ENCODE peak calls at places on chromosomes 5 and 9, in nine cellular contexts. F is GM23338, X is K562, Q is H1, N is upper lobe of left lung, E is HCT116, W is breast epithelium, B is spleen, S is stomach. U is an unnamed sample.

GRCh38 chr5:120516799-120517198 is 52.7 kb downstream of the PRR16 start:
- DNase-seq in X (no peak), W (no peak), S (no peak), E (no peak), Q (no peak), B (no peak), F (no peak), N (no peak), U (no peak)

GRCh38 chr5:123089572-123089970 is 530 bp downstream of the PRDM6 start:
- DNase-seq in B (no peak), Q (no peak), X (no peak), W (no peak), E (no peak), S (no peak), F (peak; percentile 73), N (peak; percentile 86), U (no peak)

GRCh38 chr9:127568618-127568970 is 43.5 kb upstream of the STXBP1 start:
- DNase-seq in S (no peak), W (no peak), N (no peak), X (no peak), Q (no peak), F (no peak), B (no peak), E (no peak), U (no peak)

GRCh38 chr9:121618504-121618903 is 32.9 kb upstream of the DAB2IP start:
- DNase-seq in E (no peak), F (no peak), B (no peak), S (no peak), X (no peak), W (no peak), Q (no peak), N (no peak), U (no peak)

GRCh38 chr9:121819511-121820231 is 168.2 kb downstream of the DAB2IP start:
- DNase-seq in W (no peak), F (peak; percentile 62), X (no peak), Q (peak; percentile 25), B (no peak), N (no peak), S (no peak), E (no peak), U (no peak)

GRCh38 chr9:131554088-131554864 is 9.0 kb downstream of the PRRT1B start:
- DNase-seq in Q (no peak), B (no peak), W (no peak), F (peak; percentile 65), S (no peak), X (no peak), N (peak; percentile 73), E (no peak), U (no peak)

GRCh38 chr9:88531920-88532319 is 3.1 kb upstream of the NXNL2 start:
- DNase-seq in W (no peak), F (peak; percentile 71), E (no peak), S (no peak), Q (no peak), X (no peak), N (no peak), B (peak; percentile 31), U (no peak)

GRCh38 chr5:110757118-110757729 is 18.4 kb downstream of the SLC25A46 start:
- DNase-seq in Q (no peak), W (no peak), F (peak; percentile 74), X (peak; percentile 31), E (peak; percentile 40), B (no peak), S (no peak), N (no peak), U (no peak)

GRCh38 chr9:10697044-10697443 is 84.2 kb upstream of the PTPRD start:
- DNase-seq in W (no peak), X (no peak), N (no peak), B (no peak), Q (no peak), E (no peak), F (no peak), S (no peak), U (no peak)

GRCh38 chr9:15231788-15232635 is 75.0 kb downstream of the TTC39B start:
- DNase-seq in N (no peak), Q (no peak), E (peak; percentile 29), B (no peak), S (no peak), F (peak; percentile 84), X (peak; percentile 19), W (no peak), U (peak; percentile 24)

GRCh38 chr5:140633081-140633471 is at the start of gene CD14:
- DNase-seq in B (peak; percentile 81), F (peak; percentile 6), Q (no peak), E (no peak), W (peak; percentile 56), N (no peak), S (peak; percentile 32), X (no peak), U (no peak)

GRCh38 chr9:132977626-132978450 is 656 bp upstream of the GFI1B start:
- DNase-seq in X (peak; percentile 80), N (no peak), B (peak; percentile 88), E (peak; percentile 54), F (peak; percentile 84), Q (peak; percentile 53), S (peak; percentile 74), W (no peak), U (peak; percentile 74)

GRCh38 chr5:62460578-62460983 is 48.0 kb downstream of the IPO11 start:
- DNase-seq in N (no peak), B (no peak), Q (no peak), W (no peak), F (peak; percentile 84), S (no peak), E (no peak), X (peak; percentile 24), U (no peak)

GRCh38 chr5:91135475-91136248 is 247.5 kb downstream of the ARRDC3 start:
- DNase-seq in S (no peak), F (no peak), X (no peak), W (no peak), N (no peak), E (no peak), Q (no peak), B (no peak), U (no peak)

GRCh38 chr9:116859763-116860162 is 172.7 kb downstream of the TRIM32 start:
- DNase-seq in Q (no peak), B (no peak), F (no peak), E (no peak), X (no peak), S (no peak), W (no peak), N (no peak), U (no peak)

GRCh38 chr9:14989811-14990210 is 79.6 kb upstream of the FREM1 start:
- DNase-seq in Q (no peak), N (no peak), F (no peak), X (no peak), E (no peak), S (no peak), W (no peak), B (no peak), U (no peak)

GRCh38 chr9:70772591-70772990 is 348.8 kb downstream of the TRPM3 start:
- DNase-seq in W (no peak), X (no peak), N (no peak), Q (no peak), F (no peak), S (no peak), B (no peak), E (no peak), U (no peak)

GRCh38 chr9:136264046-136264802 is 18.6 kb upstream of the QSOX2 start:
- DNase-seq in S (no peak), X (no peak), F (no peak), B (no peak), N (peak; percentile 81), W (no peak), Q (no peak), E (no peak), U (no peak)

GRCh38 chr9:112012026-112012902 is 115.7 kb downstream of the UGCG start:
- DNase-seq in N (no peak), X (no peak), Q (no peak), S (peak; percentile 75), F (no peak), B (no peak), E (peak; percentile 91), W (peak; percentile 68), U (peak; percentile 42)

GRCh38 chr5:88829053-88829452 is 53.9 kb downstream of the MEF2C start:
- DNase-seq in E (no peak), N (no peak), F (peak; percentile 21), B (no peak), W (no peak), Q (no peak), X (peak; percentile 13), S (no peak), U (no peak)
- TF ChIP-seq POLR2AphosphoS5 in E (no peak), N (no peak), F (no peak), B (no peak), W (no peak), Q (no peak), X (no peak), S (no peak), U (no peak)

GRCh38 chr9:125509476-125509875 is 197.5 kb downstream of the MAPKAP1 start:
- DNase-seq in W (no peak), N (no peak), B (no peak), Q (no peak), X (no peak), F (no peak), E (no peak), S (no peak), U (no peak)
- TF ChIP-seq POLR2AphosphoS5 in W (no peak), N (peak; percentile 7), B (no peak), Q (no peak), X (no peak), F (no peak), E (no peak), S (no peak), U (no peak)

GRCh38 chr5:132296412-132297001 is 2.3 kb downstream of the SLC22A4 start:
- DNase-seq in F (no peak), E (no peak), S (no peak), B (peak; percentile 81), X (no peak), Q (no peak), W (no peak), N (no peak), U (no peak)
- TF ChIP-seq POLR2AphosphoS5 in F (no peak), E (no peak), S (no peak), B (no peak), X (no peak), Q (no peak), W (no peak), N (no peak), U (no peak)

GRCh38 chr9:77513457-77513856 is 134.7 kb downstream of the GNA14 start:
- DNase-seq in S (no peak), E (no peak), F (no peak), W (no peak), X (no peak), Q (no peak), N (no peak), B (no peak), U (no peak)

GRCh38 chr9:77516781-77517180 is 131.3 kb downstream of the GNA14 start:
- DNase-seq in S (no peak), X (no peak), N (no peak), W (no peak), E (no peak), B (no peak), F (no peak), Q (no peak), U (no peak)

GRCh38 chr9:77512876-77513275 is 135.2 kb downstream of the GNA14 start:
- DNase-seq in F (no peak), X (no peak), E (no peak), Q (no peak), S (no peak), B (no peak), N (no peak), W (no peak), U (no peak)

GRCh38 chr9:77511525-77511924 is 136.6 kb downstream of the GNA14 start:
- DNase-seq in E (no peak), X (no peak), S (no peak), N (no peak), W (no peak), Q (no peak), B (no peak), F (no peak), U (no peak)

GRCh38 chr9:77514886-77515711 is 133.0 kb downstream of the GNA14 start:
- DNase-seq in E (no peak), N (no peak), X (no peak), F (no peak), W (no peak), Q (no peak), S (no peak), B (no peak), U (no peak)
- TF ChIP-seq POLR2AphosphoS5 in E (no peak), N (peak; percentile 45), X (no peak), F (no peak), W (no peak), Q (no peak), S (no peak), B (no peak), U (no peak)

U was measured in GM12892.